ENCODE peak calls at places on chromosome 10, in five cellular contexts. One of them, this sample, is unnamed.

GRCh38 chr10:46231087-46231486 is 55.7 kb upstream of the ANTXRL start:
- DNase-seq in GM12865: no peak
- DNase-seq in cardiac muscle cell: no peak
- DNase-seq in fibroblast of villous mesenchyme: no peak
- DNase-seq in kidney: no peak
- DNase-seq in this sample: no peak

GRCh38 chr10:117684673-117685211 is 142.2 kb downstream of the EMX2 start:
- DNase-seq in GM12865: peak
- DNase-seq in kidney: peak
- DNase-seq in fibroblast of villous mesenchyme: peak
- DNase-seq in cardiac muscle cell: no peak
- DNase-seq in this sample: no peak

GRCh38 chr10:113879691-113880090 is 25.2 kb downstream of the NHLRC2 start:
- DNase-seq in GM12865: peak
- DNase-seq in kidney: no peak
- DNase-seq in cardiac muscle cell: no peak
- DNase-seq in fibroblast of villous mesenchyme: no peak
- DNase-seq in this sample: no peak

GRCh38 chr10:17109475-17110207 is 20.0 kb downstream of the CUBN start:
- DNase-seq in kidney: no peak
- DNase-seq in GM12865: no peak
- DNase-seq in cardiac muscle cell: no peak
- DNase-seq in fibroblast of villous mesenchyme: peak
- DNase-seq in this sample: peak

GRCh38 chr10:103816431-103816830 is 38.9 kb downstream of the SH3PXD2A start:
- DNase-seq in fibroblast of villous mesenchyme: peak
- DNase-seq in GM12865: peak
- DNase-seq in kidney: no peak
- DNase-seq in cardiac muscle cell: no peak
- DNase-seq in this sample: no peak

GRCh38 chr10:127984944-127985343 is 78.0 kb downstream of the PTPRE start:
- DNase-seq in kidney: no peak
- DNase-seq in fibroblast of villous mesenchyme: no peak
- DNase-seq in GM12865: no peak
- DNase-seq in cardiac muscle cell: no peak
- DNase-seq in this sample: no peak

GRCh38 chr10:100528885-100529472 is 692 bp downstream of the NDUFB8 start:
- DNase-seq in cardiac muscle cell: no peak
- DNase-seq in GM12865: no peak
- DNase-seq in fibroblast of villous mesenchyme: no peak
- DNase-seq in kidney: no peak
- DNase-seq in this sample: no peak

GRCh38 chr10:133567119-133567518 is 1.7 kb upstream of the SYCE1 start:
- DNase-seq in kidney: no peak
- DNase-seq in GM12865: no peak
- DNase-seq in cardiac muscle cell: no peak
- DNase-seq in fibroblast of villous mesenchyme: no peak
- DNase-seq in this sample: no peak

GRCh38 chr10:97534746-97535367 is 36.1 kb downstream of the UBTD1 start:
- DNase-seq in kidney: no peak
- DNase-seq in cardiac muscle cell: peak
- DNase-seq in GM12865: peak
- DNase-seq in fibroblast of villous mesenchyme: peak
- DNase-seq in this sample: peak

GRCh38 chr10:100969175-100970075 is at the start of gene SEMA4G:
- DNase-seq in cardiac muscle cell: peak
- DNase-seq in fibroblast of villous mesenchyme: peak
- DNase-seq in kidney: peak
- DNase-seq in GM12865: peak
- DNase-seq in this sample: peak

GRCh38 chr10:80599424-80599847 is 61.7 kb downstream of the SH2D4B start:
- DNase-seq in kidney: no peak
- DNase-seq in fibroblast of villous mesenchyme: peak
- DNase-seq in GM12865: peak
- DNase-seq in cardiac muscle cell: peak
- DNase-seq in this sample: peak

GRCh38 chr10:111873041-111873440 is 310.5 kb downstream of the GPAM start:
- DNase-seq in fibroblast of villous mesenchyme: no peak
- DNase-seq in GM12865: no peak
- DNase-seq in cardiac muscle cell: no peak
- DNase-seq in kidney: no peak
- DNase-seq in this sample: no peak

GRCh38 chr10:49290607-49291006 is 8.4 kb upstream of the C10orf71 start:
- DNase-seq in cardiac muscle cell: no peak
- DNase-seq in kidney: no peak
- DNase-seq in fibroblast of villous mesenchyme: no peak
- DNase-seq in GM12865: no peak
- DNase-seq in this sample: no peak

GRCh38 chr10:63633677-63634487 is 112.7 kb downstream of the REEP3 start:
- DNase-seq in GM12865: no peak
- DNase-seq in fibroblast of villous mesenchyme: peak
- DNase-seq in kidney: no peak
- DNase-seq in cardiac muscle cell: peak
- DNase-seq in this sample: no peak

GRCh38 chr10:33893502-33893901 is 559.0 kb upstream of the NRP1 start:
- DNase-seq in fibroblast of villous mesenchyme: no peak
- DNase-seq in GM12865: no peak
- DNase-seq in kidney: no peak
- DNase-seq in cardiac muscle cell: no peak
- DNase-seq in this sample: no peak

GRCh38 chr10:77849039-77849664 is 77.4 kb downstream of the DLG5 start:
- DNase-seq in kidney: no peak
- DNase-seq in GM12865: peak
- DNase-seq in fibroblast of villous mesenchyme: peak
- DNase-seq in cardiac muscle cell: peak
- DNase-seq in this sample: no peak

GRCh38 chr10:49734676-49735075 is 27.4 kb downstream of the OGDHL start:
- DNase-seq in GM12865: no peak
- DNase-seq in kidney: no peak
- DNase-seq in fibroblast of villous mesenchyme: no peak
- DNase-seq in cardiac muscle cell: no peak
- DNase-seq in this sample: no peak

GRCh38 chr10:107545717-107546116 is 381.2 kb upstream of the SORCS1 start:
- DNase-seq in kidney: peak
- DNase-seq in fibroblast of villous mesenchyme: no peak
- DNase-seq in cardiac muscle cell: no peak
- DNase-seq in GM12865: no peak
- DNase-seq in this sample: no peak

GRCh38 chr10:107546239-107546638 is 381.7 kb upstream of the SORCS1 start:
- DNase-seq in kidney: no peak
- DNase-seq in cardiac muscle cell: no peak
- DNase-seq in fibroblast of villous mesenchyme: peak
- DNase-seq in GM12865: no peak
- DNase-seq in this sample: no peak

GRCh38 chr10:107542607-107543006 is 378.1 kb upstream of the SORCS1 start:
- DNase-seq in cardiac muscle cell: no peak
- DNase-seq in fibroblast of villous mesenchyme: no peak
- DNase-seq in kidney: no peak
- DNase-seq in GM12865: no peak
- DNase-seq in this sample: no peak

GRCh38 chr10:107546986-107547385 is 382.5 kb upstream of the SORCS1 start:
- DNase-seq in cardiac muscle cell: no peak
- DNase-seq in fibroblast of villous mesenchyme: no peak
- DNase-seq in kidney: no peak
- DNase-seq in GM12865: no peak
- DNase-seq in this sample: no peak

DNA sequence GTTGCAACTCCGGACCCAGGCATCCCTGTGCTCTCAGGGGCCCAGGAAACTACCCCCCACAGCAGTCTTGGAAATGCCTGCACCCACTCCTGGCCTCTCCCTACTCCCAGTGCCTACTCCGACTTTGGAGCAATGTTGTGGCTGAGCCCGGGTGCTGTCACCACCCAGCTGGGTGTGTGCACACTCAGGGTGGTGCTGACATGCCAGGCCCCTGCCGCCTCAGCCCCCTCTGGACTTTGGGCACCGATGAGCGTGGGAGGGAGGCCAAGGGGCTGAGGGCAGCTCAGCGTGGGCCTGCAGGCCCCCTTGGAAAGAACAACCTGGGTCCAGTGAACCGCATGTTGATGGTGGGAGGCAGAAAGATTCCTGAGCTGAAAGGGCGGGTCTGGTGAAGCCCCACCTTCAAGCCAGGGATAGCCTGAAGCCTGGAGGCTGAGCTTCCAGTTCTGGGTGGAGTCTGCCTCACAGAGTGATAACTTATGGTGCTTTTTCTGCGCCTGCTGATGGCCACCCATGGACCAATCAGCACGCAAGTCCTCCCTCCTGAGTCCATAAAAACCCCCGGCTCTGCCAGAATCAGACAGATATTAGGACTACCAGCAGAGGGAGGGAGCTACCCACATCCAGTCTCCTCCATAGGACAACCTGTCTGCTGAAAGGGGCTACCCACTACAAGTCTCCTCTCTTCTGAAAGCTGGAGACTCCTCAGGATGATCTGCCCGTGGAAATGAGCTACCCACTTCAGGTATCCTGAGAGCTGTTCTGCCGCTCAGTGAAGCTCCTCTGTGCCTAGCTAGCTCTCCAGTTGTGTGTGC is 380.4 kb upstream of the SORCS1 start:
- DNase-seq in cardiac muscle cell: no peak
- DNase-seq in fibroblast of villous mesenchyme: no peak
- DNase-seq in kidney: no peak
- DNase-seq in GM12865: no peak
- DNase-seq in this sample: no peak
- TF ChIP-seq CTCF in cardiac muscle cell: no peak
- TF ChIP-seq CTCF in fibroblast of villous mesenchyme: no peak
- TF ChIP-seq CTCF in kidney: no peak
- TF ChIP-seq CTCF in GM12865: no peak
- TF ChIP-seq CTCF in this sample: no peak

GRCh38 chr10:13206091-13206490 is 28.1 kb downstream of the UCMA start:
- DNase-seq in GM12865: no peak
- DNase-seq in cardiac muscle cell: no peak
- DNase-seq in fibroblast of villous mesenchyme: no peak
- DNase-seq in kidney: no peak
- DNase-seq in this sample: no peak

GRCh38 chr10:13201132-13201531 is 33.0 kb downstream of the UCMA start:
- DNase-seq in cardiac muscle cell: no peak
- DNase-seq in GM12865: no peak
- DNase-seq in fibroblast of villous mesenchyme: peak
- DNase-seq in kidney: no peak
- DNase-seq in this sample: no peak

DNA sequence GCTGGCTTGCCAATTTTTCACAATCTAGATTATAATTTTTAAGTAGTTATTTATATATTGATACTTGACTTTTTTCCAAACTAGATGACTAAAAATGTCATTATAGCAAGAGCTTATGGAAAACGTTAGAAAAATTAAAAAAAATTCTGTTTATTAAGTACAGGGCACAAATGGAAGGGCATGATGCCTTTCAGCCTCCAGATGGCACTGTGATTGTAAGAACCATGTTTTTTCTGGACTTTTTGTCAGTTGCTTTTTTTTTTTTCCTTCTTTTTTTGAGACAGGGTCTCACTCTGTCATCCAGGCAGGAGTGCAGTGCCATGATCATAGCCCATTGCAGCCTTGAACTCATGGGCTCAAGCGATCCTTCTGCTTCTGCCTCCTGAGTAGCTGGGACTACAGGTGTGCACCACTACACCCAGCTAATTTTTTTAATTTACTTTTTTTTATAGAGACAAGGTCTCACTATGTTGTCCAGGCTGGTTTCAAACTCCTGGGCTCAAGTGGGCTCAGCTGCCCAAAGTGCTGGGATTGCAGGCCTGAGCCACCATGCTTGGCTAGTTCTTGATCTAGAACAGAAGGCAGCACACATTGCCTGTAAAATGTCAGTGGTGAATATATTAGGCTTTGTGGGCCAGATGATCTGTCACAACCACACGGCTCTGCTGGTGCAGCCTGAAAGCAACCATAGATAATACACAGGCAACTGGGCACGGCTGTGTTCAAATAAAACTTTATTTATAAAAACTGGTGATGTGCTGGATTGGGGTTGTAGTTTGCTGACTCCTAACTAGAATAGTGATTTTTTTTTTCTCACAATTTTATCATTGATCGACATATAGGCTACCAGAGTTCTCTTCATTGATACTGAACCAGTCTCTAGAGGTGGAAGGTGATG is 27.4 kb downstream of the UCMA start:
- DNase-seq in kidney: no peak
- DNase-seq in cardiac muscle cell: peak
- DNase-seq in GM12865: peak
- DNase-seq in fibroblast of villous mesenchyme: peak
- DNase-seq in this sample: peak
- TF ChIP-seq CTCF in kidney: peak
- TF ChIP-seq CTCF in cardiac muscle cell: peak
- TF ChIP-seq CTCF in GM12865: peak
- TF ChIP-seq CTCF in fibroblast of villous mesenchyme: peak
- TF ChIP-seq CTCF in this sample: no peak

GRCh38 chr10:28808693-28809092 is 131.4 kb downstream of the BAMBI start:
- DNase-seq in fibroblast of villous mesenchyme: no peak
- DNase-seq in GM12865: no peak
- DNase-seq in kidney: no peak
- DNase-seq in cardiac muscle cell: no peak
- DNase-seq in this sample: no peak
- TF ChIP-seq CTCF in fibroblast of villous mesenchyme: no peak
- TF ChIP-seq CTCF in GM12865: no peak
- TF ChIP-seq CTCF in kidney: no peak
- TF ChIP-seq CTCF in cardiac muscle cell: no peak
- TF ChIP-seq CTCF in this sample: no peak

GRCh38 chr10:54002077-54002476 is 799.0 kb downstream of the PCDH15 start:
- DNase-seq in cardiac muscle cell: no peak
- DNase-seq in kidney: no peak
- DNase-seq in fibroblast of villous mesenchyme: no peak
- DNase-seq in GM12865: no peak
- DNase-seq in this sample: no peak

GRCh38 chr10:53997953-53998352 is 803.1 kb downstream of the PCDH15 start:
- DNase-seq in kidney: no peak
- DNase-seq in fibroblast of villous mesenchyme: no peak
- DNase-seq in cardiac muscle cell: peak
- DNase-seq in GM12865: no peak
- DNase-seq in this sample: no peak
- TF ChIP-seq CTCF in kidney: peak
- TF ChIP-seq CTCF in fibroblast of villous mesenchyme: no peak
- TF ChIP-seq CTCF in cardiac muscle cell: no peak
- TF ChIP-seq CTCF in GM12865: no peak
- TF ChIP-seq CTCF in this sample: no peak

DNA sequence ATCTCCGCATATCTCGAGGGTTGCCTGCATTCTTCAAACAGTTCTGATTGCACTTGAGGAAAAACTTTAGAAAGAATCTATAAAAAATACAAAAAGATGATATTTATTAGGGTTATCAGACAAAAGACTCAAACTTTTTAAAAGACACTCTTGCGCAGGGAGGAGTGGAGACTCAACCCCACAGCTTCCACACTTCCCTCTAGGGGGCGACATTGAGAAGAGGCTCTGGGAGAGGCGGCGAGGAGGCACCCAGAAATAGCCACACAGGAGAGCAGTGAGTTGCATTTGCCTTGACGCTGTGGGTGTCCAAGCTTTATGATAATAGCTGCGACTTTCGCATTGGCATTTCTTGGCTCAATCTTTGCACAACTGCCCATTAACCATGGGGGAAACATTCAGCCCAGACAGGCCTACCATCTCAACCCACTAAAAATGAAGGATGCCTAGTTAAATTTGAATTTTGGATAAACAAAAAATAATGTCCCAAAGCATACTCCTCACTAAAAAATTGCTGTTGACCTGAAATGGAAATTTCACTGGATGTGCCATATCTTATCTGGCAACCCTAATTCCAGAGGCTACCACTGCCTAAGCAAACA is 86.2 kb downstream of the EBF3 start:
- DNase-seq in fibroblast of villous mesenchyme: no peak
- DNase-seq in kidney: no peak
- DNase-seq in GM12865: peak
- DNase-seq in cardiac muscle cell: peak
- DNase-seq in this sample: peak
- TF ChIP-seq CTCF in fibroblast of villous mesenchyme: no peak
- TF ChIP-seq CTCF in kidney: peak
- TF ChIP-seq CTCF in GM12865: peak
- TF ChIP-seq CTCF in cardiac muscle cell: peak
- TF ChIP-seq CTCF in this sample: peak

This sample was measured in activated CD8-positive, alpha-beta T cell treated with anti-CD3 and anti-CD28 coated beads for 36 hours.